ENCODE peak calls at places on chromosome 7, in six cellular contexts. G, S, E, M, B and Z are unnamed samples.

GRCh38 chr7:156986378-156986777 is 24.1 kb downstream of the MNX1 start:
- DNase-seq in G (no peak), E (no peak), B (no peak), S (no peak), M (no peak), Z (no peak)

GRCh38 chr7:23544913-23545354 is 13.2 kb upstream of the TRA2A start:
- DNase-seq in G (no peak), S (no peak), M (peak), E (no peak), B (peak), Z (no peak)

GRCh38 chr7:137681657-137682562 is 164.9 kb downstream of the DGKI start:
- DNase-seq in M (no peak), G (peak), S (no peak), B (peak), E (no peak), Z (peak)

GRCh38 chr7:18655969-18656761 is 160.6 kb downstream of the HDAC9 start:
- DNase-seq in E (no peak), M (no peak), S (no peak), B (no peak), G (no peak), Z (no peak)

GRCh38 chr7:46478046-46478445 is 557.0 kb upstream of the IGFBP3 start:
- DNase-seq in G (peak), M (no peak), B (peak), S (no peak), E (no peak), Z (no peak)

GRCh38 chr7:69564454-69565417 is 33.5 kb upstream of the AUTS2 start:
- DNase-seq in B (peak), G (peak), S (no peak), M (peak), E (no peak), Z (no peak)

GRCh38 chr7:96179863-96180262 is 142.0 kb downstream of the SLC25A13 start:
- DNase-seq in E (no peak), B (no peak), M (no peak), G (no peak), S (no peak), Z (no peak)

GRCh38 chr7:43906327-43907010 is at the start of gene URGCP:
- DNase-seq in E (peak), M (peak), S (peak), G (peak), B (no peak), Z (no peak)

GRCh38 chr7:134755422-134756022 is 23.9 kb upstream of the CALD1 start:
- DNase-seq in M (peak), E (no peak), G (peak), B (no peak), S (no peak), Z (no peak)

GRCh38 chr7:125136755-125137547 is 207.3 kb upstream of the POT1 start:
- DNase-seq in B (peak), S (no peak), G (no peak), E (no peak), M (no peak), Z (no peak)

GRCh38 chr7:46486264-46487206 is 565.5 kb upstream of the IGFBP3 start:
- DNase-seq in B (peak), E (no peak), G (peak), S (no peak), M (no peak), Z (peak)

GRCh38 chr7:133688483-133689239 is 435.8 kb downstream of the EXOC4 start:
- DNase-seq in B (no peak), E (no peak), S (no peak), G (peak), M (no peak), Z (peak)

GRCh38 chr7:21966271-21966670 is 20.6 kb upstream of the CDCA7L start:
- DNase-seq in G (no peak), S (no peak), B (no peak), E (no peak), M (no peak), Z (no peak)

GRCh38 chr7:17123020-17123419 is 175.4 kb upstream of the AHR start:
- DNase-seq in E (no peak), B (no peak), M (no peak), S (no peak), G (peak), Z (peak)

GRCh38 chr7:50660040-50660829 is 95.0 kb upstream of the DDC start:
- DNase-seq in B (no peak), S (no peak), M (no peak), E (no peak), G (no peak), Z (no peak)

GRCh38 chr7:31055501-31055900 is 3.4 kb downstream of the ADCYAP1R1 start:
- DNase-seq in S (no peak), G (no peak), B (no peak), E (no peak), M (no peak), Z (no peak)

GRCh38 chr7:3095046-3095445 is 51.4 kb upstream of the CARD11 start:
- DNase-seq in B (no peak), S (no peak), M (no peak), E (no peak), G (no peak), Z (no peak)